ENCODE peak calls at places on chromosomes 16 and 17, in eight cellular contexts. O is pulmonary artery endothelial cell, U is hippocampal formation, P is AG08395, N is NCI-H2171 treated with DMSO at 0.1 percent for 48 hours, J is COR-L47, I is lower lobe of right lung, L is HT1080. K is an unnamed sample.

GRCh38 chr16:89096042-89096717 is 2.5 kb downstream of the ACSF3 start:
- DNase-seq in J (no peak), O (no peak), L (no peak), U (no peak), P (no peak), I (no peak), N (no peak), K (no peak)

GRCh38 chr16:60107467-60107866 is 1373.4 kb upstream of the GOT2 start:
- DNase-seq in N (no peak), I (no peak), L (peak; percentile 90), O (peak; percentile 26), P (peak; percentile 69), U (no peak), J (no peak), K (no peak)

GRCh38 chr17:30187528-30187927 is 48.0 kb downstream of the SLC6A4 start:
- DNase-seq in N (no peak), U (no peak), P (no peak), J (no peak), I (no peak), L (no peak), O (no peak), K (no peak)

GRCh38 chr17:12395733-12396354 is 269.8 kb upstream of the MYOCD start:
- DNase-seq in U (no peak), L (peak; percentile 7), N (peak; percentile 3), O (no peak), J (no peak), P (no peak), I (no peak), K (no peak)

GRCh38 chr17:19268611-19269010 is 31.4 kb downstream of the EPN2 start:
- DNase-seq in U (no peak), N (no peak), I (no peak), L (no peak), P (no peak), J (no peak), O (no peak), K (no peak)

GRCh38 chr16:23434380-23434779 is 18.6 kb downstream of the COG7 start:
- DNase-seq in U (no peak), P (peak; percentile 70), I (no peak), L (peak; percentile 43), O (peak; percentile 46), J (peak; percentile 44), N (peak; percentile 88), K (no peak)

GRCh38 chr16:87127766-87128147 is 189.4 kb downstream of the C16orf95 start:
- DNase-seq in P (no peak), O (no peak), U (no peak), N (no peak), I (no peak), J (no peak), L (no peak), K (no peak)

GRCh38 chr17:1588781-1589585 is 26.4 kb upstream of the PITPNA start:
- DNase-seq in N (no peak), U (no peak), P (no peak), J (no peak), O (no peak), L (no peak), I (no peak), K (no peak)

GRCh38 chr16:68784226-68784625 is 47.1 kb downstream of the CDH1 start:
- DNase-seq in I (no peak), O (no peak), U (no peak), N (no peak), L (no peak), J (no peak), P (no peak), K (no peak)

K was measured in dorsolateral prefrontal cortex.